ENCODE peak calls at places on chromosomes 6 and 20, in five cellular contexts. W is fibroblast of pulmonary artery, F is B cell, O is cardiac fibroblast, I is fibroblast of lung. X is an unnamed sample.

GRCh38 chr6:134714679-134715078 is 235.2 kb downstream of the ALDH8A1 start:
- DNase-seq in I (peak), O (peak), F (no peak), W (peak), X (no peak)

GRCh38 chr6:144653885-144654505 is 368.9 kb downstream of the UTRN start:
- DNase-seq in I (peak), W (no peak), O (no peak), F (peak), X (no peak)

GRCh38 chr20:4956200-4956810 is 45.0 kb downstream of the SLC23A2 start:
- DNase-seq in W (peak), O (peak), I (peak), F (peak), X (no peak)

GRCh38 chr20:20265210-20265609 is 102.7 kb upstream of the INSM1 start:
- DNase-seq in I (no peak), W (no peak), F (no peak), O (no peak), X (no peak)

GRCh38 chr6:15363164-15363522 is 117.3 kb downstream of the JARID2 start:
- DNase-seq in O (no peak), W (no peak), I (no peak), F (no peak), X (no peak)

GRCh38 chr6:85116475-85116874 is 333.4 kb upstream of the NT5E start:
- DNase-seq in O (no peak), I (no peak), W (no peak), F (no peak), X (no peak)

GRCh38 chr6:162123797-162124196 is 603.8 kb downstream of the PRKN start:
- DNase-seq in F (no peak), O (peak), I (no peak), W (peak), X (no peak)

GRCh38 chr6:25007269-25007699 is 71.5 kb upstream of the RIPOR2 start:
- DNase-seq in W (no peak), F (peak), I (no peak), O (no peak), X (no peak)

GRCh38 chr6:134173936-134174789 is 121.7 kb upstream of the SLC2A12 start:
- DNase-seq in W (peak), F (peak), O (peak), I (peak), X (peak)

GRCh38 chr6:14275493-14275851 is 157.9 kb downstream of the CD83 start:
- DNase-seq in I (peak), W (peak), F (no peak), O (peak), X (no peak)

GRCh38 chr6:82419088-82419720 is 55.6 kb downstream of the TPBG start:
- DNase-seq in I (no peak), F (no peak), W (no peak), O (no peak), X (no peak)

GRCh38 chr20:62020935-62021701 is 44.6 kb downstream of the TAF4 start:
- DNase-seq in O (peak), F (no peak), I (peak), W (peak), X (no peak)

GRCh38 chr20:54342258-54342782 is 133.1 kb upstream of the DOK5 start:
- DNase-seq in O (no peak), W (no peak), F (no peak), I (no peak), X (no peak)

GRCh38 chr20:58882704-58883089 is 30.2 kb downstream of the GNAS start:
- DNase-seq in I (no peak), W (no peak), F (no peak), O (no peak), X (no peak)

GRCh38 chr6:143299253-143300166 is 151.0 kb downstream of the ADAT2 start:
- DNase-seq in W (no peak), O (no peak), I (no peak), F (no peak), X (no peak)

GRCh38 chr20:64216036-64216435 is 39.5 kb upstream of the PCMTD2 start:
- DNase-seq in W (peak), F (no peak), O (peak), I (no peak), X (no peak)

GRCh38 chr6:9461161-9461560 is 953.7 kb downstream of the TFAP2A start:
- DNase-seq in F (no peak), I (no peak), W (no peak), O (no peak), X (no peak)

GRCh38 chr6:75458895-75459294 is 34.7 kb downstream of the FILIP1 start:
- DNase-seq in F (no peak), O (peak), I (no peak), W (peak), X (peak)

GRCh38 chr6:83838727-83839126 is 14.4 kb upstream of the RIPPLY2 start:
- DNase-seq in I (no peak), F (no peak), W (no peak), O (no peak), X (no peak)

GRCh38 chr6:128202169-128202765 is 301.4 kb upstream of the THEMIS start:
- DNase-seq in O (no peak), W (no peak), F (no peak), I (no peak), X (no peak)

GRCh38 chr6:14239097-14239496 is 121.5 kb downstream of the CD83 start:
- DNase-seq in W (no peak), I (no peak), O (no peak), F (no peak), X (no peak)

GRCh38 chr20:62367136-62367482 is at the start of gene LAMA5:
- DNase-seq in F (peak), W (no peak), O (peak), I (peak), X (no peak)

GRCh38 chr6:158387036-158387435 is 74.8 kb downstream of the TULP4 start:
- DNase-seq in W (no peak), O (no peak), F (peak), I (no peak), X (no peak)

GRCh38 chr6:27791182-27791939 is 120.8 kb downstream of the OR2B2 start:
- DNase-seq in W (peak), I (peak), F (peak), O (peak), X (peak)

GRCh38 chr6:53679446-53679933 is 13.9 kb upstream of the KLHL31 start:
- DNase-seq in O (peak), I (peak), F (peak), W (peak), X (no peak)

GRCh38 chr20:37649635-37650244 is 44.1 kb upstream of the CTNNBL1 start:
- DNase-seq in I (no peak), W (no peak), O (no peak), F (no peak), X (no peak)

GRCh38 chr6:133339543-133340384 is 98.6 kb downstream of the EYA4 start:
- DNase-seq in W (no peak), O (no peak), F (no peak), I (no peak), X (no peak)

DNA sequence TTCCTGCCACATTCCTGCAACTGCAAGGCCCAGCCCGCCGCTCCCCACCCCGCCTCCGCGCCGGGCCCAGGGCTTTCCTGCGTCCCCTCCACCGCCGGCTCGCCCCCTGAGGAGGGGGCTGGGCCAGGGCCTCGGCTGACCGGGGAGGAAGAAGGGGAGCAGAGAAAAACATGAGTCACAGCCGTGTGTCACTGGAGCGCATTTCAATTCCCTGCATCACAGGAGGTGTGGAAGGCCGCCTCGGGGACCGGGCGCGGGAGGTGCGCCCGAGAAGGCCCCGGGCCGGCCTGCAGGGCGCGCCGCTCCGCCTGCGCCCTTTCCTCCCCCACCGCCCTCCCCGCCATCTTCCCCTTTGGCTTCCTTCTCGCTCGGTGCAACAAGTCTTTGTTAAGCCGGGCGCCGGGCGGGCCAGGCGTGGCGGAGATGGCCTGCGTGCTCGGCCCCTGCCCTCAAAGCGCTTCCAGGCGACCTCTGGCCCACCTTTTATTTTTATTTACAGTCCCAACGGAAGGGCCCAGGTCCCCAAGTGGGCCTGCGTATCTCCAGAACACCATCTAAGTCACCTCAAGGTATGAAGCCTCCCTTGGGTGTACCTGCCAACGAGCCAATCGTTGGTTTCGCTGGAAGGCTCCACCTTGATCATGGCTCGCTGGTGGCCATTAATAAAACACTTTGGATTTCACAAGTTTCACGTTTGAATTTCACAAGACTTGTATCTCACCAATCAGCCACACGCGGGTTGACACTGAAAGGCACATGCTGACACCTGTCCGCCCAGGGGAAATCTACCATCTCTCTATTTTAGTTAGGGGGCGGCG is 859 bp upstream of the HMGA1 start:
- DNase-seq in I (peak), W (peak), F (peak), O (peak), X (no peak)
- TF ChIP-seq CTCF in I (no peak), W (no peak), F (no peak), O (peak), X (no peak)

GRCh38 chr6:45226081-45226480 is 102.0 kb upstream of the RUNX2 start:
- DNase-seq in I (no peak), F (no peak), W (no peak), O (no peak), X (no peak)
- TF ChIP-seq CTCF in I (no peak), F (no peak), W (peak), O (peak), X (no peak)

GRCh38 chr20:6832811-6833210 is 65.3 kb downstream of the BMP2 start:
- DNase-seq in O (no peak), I (no peak), W (no peak), F (no peak), X (no peak)

GRCh38 chr20:6827472-6827871 is 60.0 kb downstream of the BMP2 start:
- DNase-seq in F (no peak), I (no peak), O (no peak), W (no peak), X (no peak)

GRCh38 chr20:6831461-6831860 is 64.0 kb downstream of the BMP2 start:
- DNase-seq in W (no peak), O (no peak), I (no peak), F (no peak), X (no peak)

GRCh38 chr20:6828794-6829423 is 61.4 kb downstream of the BMP2 start:
- DNase-seq in I (peak), W (peak), F (peak), O (peak), X (peak)

GRCh38 chr20:6829510-6830116 is 62.1 kb downstream of the BMP2 start:
- DNase-seq in I (peak), W (peak), O (peak), F (no peak), X (no peak)
- TF ChIP-seq CTCF in I (peak), W (peak), O (peak), F (no peak), X (peak)

GRCh38 chr6:166512567-166512966 is 73.9 kb downstream of the RAMACL start:
- DNase-seq in I (no peak), W (no peak), F (peak), O (no peak), X (no peak)

GRCh38 chr6:166515072-166515810 is 71.2 kb downstream of the RAMACL start:
- DNase-seq in W (peak), F (no peak), I (peak), O (peak), X (peak)

GRCh38 chr6:166511316-166511715 is 75.2 kb downstream of the RAMACL start:
- DNase-seq in O (no peak), W (no peak), I (no peak), F (no peak), X (no peak)

GRCh38 chr6:166516256-166516655 is 70.2 kb downstream of the RAMACL start:
- DNase-seq in W (peak), I (no peak), O (peak), F (no peak), X (no peak)

GRCh38 chr6:166514196-166514595 is 72.3 kb downstream of the RAMACL start:
- DNase-seq in W (no peak), O (no peak), I (no peak), F (no peak), X (no peak)
- TF ChIP-seq CTCF in W (peak), O (no peak), I (no peak), F (no peak), X (no peak)